ENCODE peak calls at places on chromosome 19, in six cellular contexts. N, I, C, M, F and Q are unnamed samples.

GRCh38 chr19:19403373-19403901 is 2.0 kb upstream of the GATAD2A start:
- DNase-seq in I (no peak), F (no peak), M (no peak), N (no peak), C (peak; percentile 66), Q (no peak)

GRCh38 chr19:12112701-12113100 is 27.4 kb downstream of the ZNF20 start:
- DNase-seq in N (no peak), F (no peak), I (no peak), C (no peak), M (no peak), Q (no peak)

GRCh38 chr19:37977992-37978391 is 71.0 kb downstream of the SIPA1L3 start:
- DNase-seq in C (no peak), N (peak; percentile 10), M (no peak), F (no peak), I (no peak), Q (no peak)

GRCh38 chr19:17020823-17021222 is 5.8 kb downstream of the CPAMD8 start:
- DNase-seq in I (no peak), M (no peak), F (no peak), N (no peak), C (no peak), Q (no peak)

GRCh38 chr19:41064974-41065569 is 23.2 kb upstream of the CYP2A13 start:
- DNase-seq in M (no peak), C (no peak), F (no peak), I (no peak), N (no peak), Q (no peak)

GRCh38 chr19:13398780-13399726 is 107.2 kb downstream of the CACNA1A start:
- DNase-seq in M (no peak), I (no peak), F (no peak), N (no peak), C (no peak), Q (no peak)

GRCh38 chr19:30339624-30340525 is 32.3 kb upstream of the ZNF536 start:
- DNase-seq in F (no peak), M (no peak), C (no peak), I (no peak), N (no peak), Q (no peak)

GRCh38 chr19:4064551-4065260 is 2.0 kb downstream of the ZBTB7A start:
- DNase-seq in I (peak; percentile 15), N (peak; percentile 72), M (no peak), F (peak; percentile 42), C (no peak), Q (peak; percentile 78)

GRCh38 chr19:38649305-38650179 is 2.1 kb downstream of the ACTN4 start:
- DNase-seq in F (no peak), N (no peak), M (no peak), I (no peak), C (peak; percentile 90), Q (no peak)

GRCh38 chr19:7238091-7238490 is 56.1 kb downstream of the INSR start:
- DNase-seq in N (no peak), F (no peak), C (no peak), M (no peak), I (no peak), Q (no peak)

GRCh38 chr19:4295972-4296771 is 6.0 kb downstream of the TMIGD2 start:
- DNase-seq in I (peak; percentile 62), C (no peak), M (peak; percentile 97), F (no peak), N (peak; percentile 22), Q (no peak)

GRCh38 chr19:42282810-42283247 is 13.8 kb downstream of the CIC start:
- DNase-seq in F (no peak), I (no peak), N (no peak), C (no peak), M (no peak), Q (no peak)

GRCh38 chr19:50723069-50723468 is at the start of gene CLEC11A:
- DNase-seq in F (no peak), C (no peak), M (no peak), N (no peak), I (no peak), Q (no peak)

GRCh38 chr19:34963531-34964406 is at the start of gene ZNF792:
- DNase-seq in I (peak; percentile 22), N (peak; percentile 48), F (peak; percentile 30), C (peak; percentile 47), M (peak; percentile 66), Q (peak; percentile 38)

GRCh38 chr19:1418951-1419735 is 11.8 kb downstream of the DAZAP1 start:
- DNase-seq in F (no peak), I (no peak), N (no peak), M (no peak), C (no peak), Q (no peak)

GRCh38 chr19:9586764-9587163 is 2.5 kb upstream of the ZNF121 start:
- DNase-seq in N (peak; percentile 16), I (peak; percentile 56), F (peak; percentile 66), M (peak; percentile 33), C (peak; percentile 75), Q (peak; percentile 62)

GRCh38 chr19:47310323-47310722 is 662 bp downstream of the C5AR1 start:
- DNase-seq in C (no peak), N (no peak), I (no peak), F (no peak), M (no peak), Q (no peak)

GRCh38 chr19:10871711-10872550 is 578 bp downstream of the CARM1 start:
- DNase-seq in C (peak; percentile 31), I (no peak), N (peak; percentile 39), M (peak; percentile 24), F (no peak), Q (peak; percentile 54)

GRCh38 chr19:47447470-47448359 is 24.0 kb downstream of the SLC8A2 start:
- DNase-seq in I (peak; percentile 31), F (peak; percentile 28), M (peak; percentile 82), N (peak; percentile 63), C (peak; percentile 35), Q (no peak)

GRCh38 chr19:39146686-39147450 is 21.3 kb downstream of the PAK4 start:
- DNase-seq in N (no peak), F (no peak), C (no peak), I (no peak), M (no peak), Q (no peak)

GRCh38 chr19:5803752-5804515 is 933 bp upstream of the NRTN start:
- DNase-seq in N (peak; percentile 47), M (peak; percentile 93), F (peak; percentile 94), I (peak; percentile 85), C (peak; percentile 92), Q (peak; percentile 88)

GRCh38 chr19:28468701-28469459 is 744.1 kb downstream of the UQCRFS1 start:
- DNase-seq in M (no peak), C (no peak), N (no peak), I (peak; percentile 41), F (no peak), Q (peak; percentile 10)

GRCh38 chr19:48844472-48844871 is 8.2 kb upstream of the HSD17B14 start:
- DNase-seq in F (no peak), M (no peak), N (no peak), I (no peak), C (no peak), Q (no peak)

GRCh38 chr19:33740811-33741396 is 55.8 kb upstream of the KCTD15 start:
- DNase-seq in F (peak; percentile 8), C (peak; percentile 24), N (no peak), M (no peak), I (no peak), Q (no peak)

GRCh38 chr19:376111-376470 is 31.5 kb upstream of the MIER2 start:
- DNase-seq in I (no peak), M (no peak), N (no peak), F (no peak), C (no peak), Q (no peak)

GRCh38 chr19:10699650-10700335 is 1.4 kb upstream of the QTRT1 start:
- DNase-seq in I (peak; percentile 15), N (no peak), F (peak; percentile 70), M (no peak), C (peak; percentile 55), Q (peak; percentile 50)

GRCh38 chr19:14639536-14640277 is 34.9 kb downstream of the ADGRE3 start:
- DNase-seq in I (no peak), C (no peak), N (no peak), M (no peak), F (no peak), Q (no peak)

GRCh38 chr19:30034321-30034720 is 92.3 kb downstream of the URI1 start:
- DNase-seq in N (no peak), M (no peak), F (no peak), C (no peak), I (no peak), Q (no peak)

GRCh38 chr19:33785795-33786194 is 10.9 kb upstream of the KCTD15 start:
- DNase-seq in M (no peak), F (no peak), N (no peak), C (no peak), I (no peak), Q (no peak)

GRCh38 chr19:33110201-33110910 is 21.6 kb upstream of the WDR88 start:
- DNase-seq in M (no peak), N (no peak), C (peak; percentile 31), I (no peak), F (no peak), Q (no peak)

GRCh38 chr19:47239152-47239551 is 8.2 kb upstream of the BBC3 start:
- DNase-seq in M (no peak), F (no peak), N (no peak), C (no peak), I (no peak), Q (no peak)

GRCh38 chr19:11242864-11243797 is 3.7 kb downstream of the ANGPTL8 start:
- DNase-seq in I (peak; percentile 78), M (peak; percentile 66), C (peak; percentile 89), F (peak; percentile 83), N (peak; percentile 76), Q (peak; percentile 83)

GRCh38 chr19:13163609-13164364 is 13.6 kb downstream of the IER2 start:
- DNase-seq in C (peak; percentile 84), F (no peak), N (peak; percentile 63), M (no peak), I (no peak), Q (peak; percentile 57)

GRCh38 chr19:48152552-48152951 is 17.6 kb downstream of the LIG1 start:
- DNase-seq in N (peak; percentile 53), I (no peak), M (peak; percentile 23), C (peak; percentile 46), F (peak; percentile 60), Q (peak; percentile 21)

GRCh38 chr19:1861599-1862031 is 1.8 kb downstream of the KLF16 start:
- DNase-seq in F (no peak), M (no peak), N (no peak), C (no peak), I (no peak), Q (no peak)

GRCh38 chr19:4916292-4917082 is 7.2 kb downstream of the UHRF1 start:
- DNase-seq in M (no peak), N (no peak), F (peak; percentile 21), I (no peak), C (no peak), Q (peak; percentile 42)

GRCh38 chr19:15977690-15978089 is 28.9 kb downstream of the OR10H4 start:
- DNase-seq in M (no peak), N (no peak), I (no peak), F (no peak), C (no peak), Q (no peak)

GRCh38 chr19:56942749-56943148 is 102.2 kb upstream of the PEG3 start:
- DNase-seq in N (no peak), C (no peak), I (no peak), M (no peak), F (peak; percentile 1), Q (no peak)

GRCh38 chr19:30209617-30210600 is 162.3 kb upstream of the ZNF536 start:
- DNase-seq in I (no peak), C (no peak), F (no peak), M (no peak), N (no peak), Q (no peak)

GRCh38 chr19:41426952-41427646 is at the start of gene B3GNT8:
- DNase-seq in C (peak; percentile 49), I (no peak), M (peak; percentile 90), F (peak; percentile 36), N (no peak), Q (peak; percentile 54)